ENCODE peak calls at places on chromosomes 2 and 18, in ten cellular contexts. P, W, Q, D, C, I, A, M, B and J are unnamed samples.
A peak's percentile ranks its signal among the peaks of the same experiment; 100 is the strongest.

GRCh38 chr2:127064642-127065250 is 42.2 kb downstream of the BIN1 start:
- DNase-seq in P (peak; percentile 85), W (peak; percentile 98), Q (peak; percentile 84), D (peak; percentile 78), C (peak; percentile 85), I (peak; percentile 86), A (peak; percentile 99), M (peak; percentile 97), B (peak; percentile 97), J (peak; percentile 100)

GRCh38 chr2:239675856-239676715 is 275.3 kb upstream of the HDAC4 start:
- DNase-seq in P (no peak), W (no peak), Q (no peak), D (no peak), C (no peak), I (no peak), A (no peak), M (no peak), B (no peak), J (no peak)

GRCh38 chr2:28350791-28351285 is 41.8 kb upstream of the FOSL2 start:
- DNase-seq in P (no peak), W (no peak), Q (no peak), D (peak; percentile 28), C (no peak), I (no peak), A (no peak), M (no peak), B (no peak), J (no peak)

GRCh38 chr2:216375288-216375687 is 3.0 kb upstream of the MARCHF4 start:
- DNase-seq in P (no peak), W (no peak), Q (no peak), D (no peak), C (no peak), I (no peak), A (no peak), M (no peak), B (no peak), J (no peak)

GRCh38 chr18:45978084-45978483 is 11.0 kb upstream of the EPG5 start:
- DNase-seq in P (no peak), W (no peak), Q (no peak), D (no peak), C (no peak), I (no peak), A (peak; percentile 4), M (no peak), B (no peak), J (no peak)

GRCh38 chr2:37809525-37809924 is 115.6 kb upstream of the RMDN2 start:
- DNase-seq in P (peak; percentile 34), W (no peak), Q (no peak), D (peak; percentile 61), C (peak; percentile 27), I (no peak), A (peak; percentile 63), M (peak; percentile 65), B (peak; percentile 16), J (no peak)

GRCh38 chr2:230861564-230862255 is 3.0 kb upstream of the ITM2C start:
- DNase-seq in P (no peak), W (no peak), Q (no peak), D (no peak), C (no peak), I (no peak), A (no peak), M (no peak), B (no peak), J (no peak)

GRCh38 chr2:224220581-224221255 is 181.2 kb downstream of the FAM124B start:
- DNase-seq in P (no peak), W (no peak), Q (no peak), D (no peak), C (no peak), I (no peak), A (no peak), M (peak; percentile 55), B (no peak), J (no peak)

GRCh38 chr2:19255481-19255880 is 102.9 kb downstream of the OSR1 start:
- DNase-seq in P (no peak), W (no peak), Q (no peak), D (no peak), C (no peak), I (no peak), A (no peak), M (no peak), B (no peak), J (no peak)

GRCh38 chr18:44178476-44178875 is 502.2 kb upstream of the SETBP1 start:
- DNase-seq in P (no peak), W (no peak), Q (no peak), D (no peak), C (no peak), I (no peak), A (no peak), M (no peak), B (no peak), J (no peak)

GRCh38 chr2:82852787-82853186 is 1606.3 kb downstream of the SUCLG1 start:
- DNase-seq in P (no peak), W (no peak), Q (no peak), D (no peak), C (no peak), I (no peak), A (no peak), M (no peak), B (no peak), J (no peak)

GRCh38 chr2:99421469-99421868 is 68.3 kb downstream of the REV1 start:
- DNase-seq in P (no peak), W (no peak), Q (no peak), D (no peak), C (no peak), I (no peak), A (no peak), M (peak; percentile 62), B (no peak), J (no peak)

GRCh38 chr2:36393738-36394256 is 38.2 kb downstream of the CRIM1 start:
- DNase-seq in P (no peak), W (no peak), Q (no peak), D (no peak), C (no peak), I (no peak), A (no peak), M (no peak), B (no peak), J (no peak)

GRCh38 chr2:41038408-41038807 is 586.5 kb upstream of the SLC8A1 start:
- DNase-seq in P (no peak), W (no peak), Q (no peak), D (no peak), C (no peak), I (no peak), A (no peak), M (peak; percentile 40), B (no peak), J (no peak)

GRCh38 chr2:137772451-137772850 is 191.8 kb upstream of the HNMT start:
- DNase-seq in P (no peak), W (no peak), Q (no peak), D (no peak), C (no peak), I (no peak), A (peak; percentile 11), M (no peak), B (no peak), J (no peak)

GRCh38 chr2:95377216-95377530 is 25.3 kb upstream of the FAHD2A start:
- DNase-seq in P (no peak), W (no peak), Q (no peak), D (no peak), C (no peak), I (no peak), A (no peak), M (no peak), B (no peak), J (no peak)

GRCh38 chr2:69380072-69380917 is 6.7 kb downstream of the GFPT1 start:
- DNase-seq in P (no peak), W (no peak), Q (no peak), D (no peak), C (no peak), I (no peak), A (no peak), M (peak; percentile 24), B (no peak), J (no peak)

GRCh38 chr18:57543560-57543959 is 42.9 kb downstream of the FECH start:
- DNase-seq in P (no peak), W (no peak), Q (no peak), D (no peak), C (no peak), I (no peak), A (no peak), M (no peak), B (no peak), J (no peak)

GRCh38 chr2:160465406-160465805 is 28.2 kb downstream of the RBMS1 start:
- DNase-seq in P (no peak), W (no peak), Q (no peak), D (no peak), C (no peak), I (no peak), A (peak; percentile 14), M (no peak), B (no peak), J (no peak)
- TF ChIP-seq POLR2A in P (no peak), W (no peak), Q (no peak), D (no peak), C (no peak), I (no peak), A (no peak), M (no peak), B (no peak), J (no peak)

DNA sequence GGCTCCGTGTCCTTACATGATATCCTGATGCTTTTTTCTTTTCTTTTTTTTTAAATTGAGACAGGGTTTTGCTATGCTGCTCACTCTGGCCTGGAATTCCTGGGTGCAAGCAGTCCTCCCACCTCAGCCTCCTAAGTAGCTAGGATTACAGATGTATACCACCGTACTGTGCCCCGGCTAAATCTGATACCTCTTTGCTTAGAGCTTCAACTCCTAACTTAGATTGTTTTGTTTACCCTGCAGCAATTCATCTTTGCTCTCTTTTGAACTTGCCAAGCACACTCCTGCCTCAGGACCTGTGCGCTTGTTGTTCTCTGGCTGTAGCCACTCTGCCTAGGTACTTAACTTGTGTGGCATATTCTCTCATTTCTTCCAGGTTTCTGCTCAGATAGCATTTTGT is 24.5 kb downstream of the RAB10 start:
- DNase-seq in P (no peak), W (no peak), Q (no peak), D (no peak), C (no peak), I (no peak), A (no peak), M (no peak), B (no peak), J (no peak)
- TF ChIP-seq POLR2A in P (no peak), W (no peak), Q (no peak), D (no peak), C (no peak), I (no peak), A (no peak), M (no peak), B (no peak), J (no peak)

DNA sequence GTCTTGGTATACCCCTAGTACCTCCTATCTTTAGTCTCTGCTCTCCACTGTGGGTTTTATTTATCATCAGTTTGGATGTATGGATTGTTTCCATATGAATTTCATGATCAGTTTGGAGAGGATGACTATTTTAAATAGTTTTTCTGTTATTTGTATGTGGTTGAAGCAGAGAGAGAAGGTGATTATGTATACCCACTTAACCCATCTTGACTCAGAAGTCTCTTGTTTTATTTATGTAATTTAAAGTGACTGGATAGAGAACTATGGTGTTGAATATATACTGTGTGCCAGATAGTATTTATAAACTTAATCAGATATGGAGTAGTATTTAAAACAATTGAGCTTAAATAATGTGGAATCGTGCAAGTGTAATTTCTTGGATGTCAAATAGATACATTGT is 39.9 kb downstream of the SMAD4 start:
- DNase-seq in P (no peak), W (no peak), Q (no peak), D (no peak), C (no peak), I (no peak), A (no peak), M (peak; percentile 36), B (no peak), J (no peak)
- TF ChIP-seq POLR2A in P (no peak), W (no peak), Q (no peak), D (no peak), C (no peak), I (no peak), A (no peak), M (no peak), B (no peak), J (no peak)

GRCh38 chr2:10449838-10450691 is 1.9 kb upstream of the ODC1 start:
- DNase-seq in P (peak; percentile 65), W (peak; percentile 58), Q (no peak), D (peak; percentile 38), C (no peak), I (no peak), A (no peak), M (no peak), B (no peak), J (no peak)
- TF ChIP-seq POLR2A in P (no peak), W (no peak), Q (no peak), D (no peak), C (no peak), I (no peak), A (no peak), M (no peak), B (no peak), J (no peak)